ENCODE peak calls at places on chromosomes 1 and 21, in ten cellular contexts. M is adrenal gland, Q is suprapubic skin, Y is right atrium auricular region, E is dorsolateral prefrontal cortex, W is heart right ventricle, H is mesenchymal stem cell, Z is BJ, O is heart left ventricle, I is fibroblast of mammary gland. T is an unnamed sample.

GRCh38 chr1:54623216-54624007 is at the start of gene FAM151A:
- DNase-seq in M (no peak), Q (no peak), Y (no peak), E (no peak), W (peak), H (no peak), Z (no peak), O (peak), I (no peak), T (no peak)

GRCh38 chr1:232905324-232906034 is 44.9 kb upstream of the NTPCR start:
- DNase-seq in M (peak), Q (no peak), Y (no peak), E (no peak), W (no peak), H (peak), Z (no peak), O (no peak), I (peak), T (no peak)

GRCh38 chr1:1987142-1987510 is 16.5 kb downstream of the CFAP74 start:
- DNase-seq in M (no peak), Q (no peak), Y (no peak), E (no peak), W (no peak), H (no peak), Z (no peak), O (no peak), I (no peak), T (no peak)

GRCh38 chr1:156882543-156882942 is 11.0 kb upstream of the PEAR1 start:
- DNase-seq in M (no peak), Q (no peak), Y (no peak), E (no peak), W (no peak), H (no peak), Z (no peak), O (no peak), I (no peak), T (no peak)

GRCh38 chr1:233565313-233565712 is 48.6 kb upstream of the KCNK1 start:
- DNase-seq in M (no peak), Q (no peak), Y (no peak), E (no peak), W (no peak), H (no peak), Z (no peak), O (no peak), I (no peak), T (no peak)

GRCh38 chr1:117952386-117952785 is 22.8 kb downstream of the WDR3 start:
- DNase-seq in M (no peak), Q (no peak), Y (no peak), E (no peak), W (no peak), H (no peak), Z (no peak), O (no peak), I (no peak), T (no peak)

GRCh38 chr1:6025269-6026094 is 20.2 kb upstream of the KCNAB2 start:
- DNase-seq in M (no peak), Q (no peak), Y (no peak), E (peak), W (no peak), H (no peak), Z (no peak), O (peak), I (no peak), T (no peak)

GRCh38 chr1:24047101-24047459 is 64.9 kb downstream of the MYOM3 start:
- DNase-seq in M (peak), Q (no peak), Y (peak), E (no peak), W (no peak), H (no peak), Z (peak), O (peak), I (peak), T (no peak)

GRCh38 chr21:44301093-44301492 is 1.2 kb downstream of the PFKL start:
- DNase-seq in M (no peak), Q (no peak), Y (no peak), E (no peak), W (no peak), H (no peak), Z (no peak), O (no peak), I (no peak), T (no peak)

GRCh38 chr1:231628207-231628876 is 1.8 kb downstream of the DISC1 start:
- DNase-seq in M (no peak), Q (no peak), Y (no peak), E (no peak), W (no peak), H (peak), Z (peak), O (no peak), I (peak), T (no peak)

GRCh38 chr1:106984801-106985200 is 71.7 kb upstream of the PRMT6 start:
- DNase-seq in M (no peak), Q (no peak), Y (no peak), E (no peak), W (no peak), H (no peak), Z (no peak), O (no peak), I (no peak), T (no peak)

GRCh38 chr1:51517361-51518032 is 1.6 kb downstream of the EPS15 start:
- DNase-seq in M (peak), Q (no peak), Y (no peak), E (no peak), W (no peak), H (peak), Z (no peak), O (no peak), I (no peak), T (no peak)
- H3K4me3 ChIP-seq in M (peak), Q (peak), Y (peak), E (peak), W (peak), H (peak), Z (peak), O (peak), I (peak), T (peak)

GRCh38 chr1:240111558-240111957 is 19.9 kb downstream of the FMN2 start:
- DNase-seq in M (peak), Q (no peak), Y (no peak), E (no peak), W (no peak), H (no peak), Z (no peak), O (no peak), I (no peak), T (no peak)

GRCh38 chr1:240117930-240118329 is 26.2 kb downstream of the FMN2 start:
- DNase-seq in M (no peak), Q (no peak), Y (no peak), E (no peak), W (no peak), H (no peak), Z (no peak), O (no peak), I (no peak), T (no peak)

GRCh38 chr1:240115831-240116230 is 24.1 kb downstream of the FMN2 start:
- DNase-seq in M (no peak), Q (no peak), Y (no peak), E (no peak), W (no peak), H (no peak), Z (no peak), O (no peak), I (no peak), T (no peak)

GRCh38 chr1:240117202-240117769 is 25.6 kb downstream of the FMN2 start:
- DNase-seq in M (no peak), Q (no peak), Y (no peak), E (no peak), W (no peak), H (no peak), Z (no peak), O (no peak), I (no peak), T (no peak)

DNA sequence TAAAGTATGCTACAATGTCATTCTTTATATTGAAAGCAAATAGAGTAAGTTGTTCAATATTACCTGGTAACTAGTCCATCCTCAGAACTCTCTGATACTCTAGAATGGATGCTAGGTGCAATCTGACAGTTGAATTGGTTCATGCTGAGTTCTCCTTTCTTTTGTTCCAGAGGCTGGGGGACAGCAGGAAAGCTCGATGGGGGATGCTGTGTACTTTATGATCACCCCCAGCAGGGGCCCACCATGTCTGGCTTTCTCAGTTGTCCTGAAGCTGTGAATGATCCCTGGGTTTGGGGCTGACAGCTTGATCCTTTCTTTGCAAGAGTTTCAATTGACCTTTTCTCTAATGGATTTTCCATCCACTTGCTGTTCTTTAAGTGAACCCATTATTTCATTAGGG is 22.5 kb downstream of the FMN2 start:
- DNase-seq in M (no peak), Q (no peak), Y (no peak), E (no peak), W (no peak), H (no peak), Z (no peak), O (no peak), I (no peak), T (no peak)
- H3K4me3 ChIP-seq in M (no peak), Q (no peak), Y (no peak), E (no peak), W (no peak), H (no peak), Z (no peak), O (no peak), I (no peak), T (no peak)

GRCh38 chr1:40383488-40384412 is 10.2 kb downstream of the SMAP2 start:
- DNase-seq in M (no peak), Q (no peak), Y (no peak), E (no peak), W (no peak), H (peak), Z (no peak), O (no peak), I (peak), T (peak)
- H3K4me3 ChIP-seq in M (no peak), Q (no peak), Y (no peak), E (no peak), W (no peak), H (no peak), Z (no peak), O (no peak), I (no peak), T (no peak)

GRCh38 chr1:205597691-205598314 is 34.0 kb downstream of the ELK4 start:
- DNase-seq in M (no peak), Q (no peak), Y (peak), E (no peak), W (peak), H (no peak), Z (no peak), O (peak), I (peak), T (peak)
- H3K4me3 ChIP-seq in M (no peak), Q (no peak), Y (no peak), E (no peak), W (no peak), H (no peak), Z (no peak), O (no peak), I (no peak), T (no peak)

GRCh38 chr1:173447224-173447623 is 29.9 kb upstream of the PRDX6 start:
- DNase-seq in M (no peak), Q (no peak), Y (no peak), E (no peak), W (no peak), H (no peak), Z (no peak), O (no peak), I (no peak), T (no peak)

GRCh38 chr1:173448945-173449344 is 28.2 kb upstream of the PRDX6 start:
- DNase-seq in M (no peak), Q (no peak), Y (no peak), E (no peak), W (no peak), H (no peak), Z (no peak), O (no peak), I (no peak), T (no peak)

GRCh38 chr1:173445656-173446055 is 31.5 kb upstream of the PRDX6 start:
- DNase-seq in M (no peak), Q (no peak), Y (no peak), E (no peak), W (no peak), H (no peak), Z (no peak), O (no peak), I (no peak), T (no peak)

GRCh38 chr1:173444757-173445156 is 32.4 kb upstream of the PRDX6 start:
- DNase-seq in M (no peak), Q (no peak), Y (no peak), E (no peak), W (no peak), H (no peak), Z (no peak), O (no peak), I (no peak), T (no peak)

GRCh38 chr1:173445164-173445563 is 32.0 kb upstream of the PRDX6 start:
- DNase-seq in M (no peak), Q (no peak), Y (no peak), E (no peak), W (no peak), H (no peak), Z (no peak), O (no peak), I (no peak), T (no peak)
- H3K4me3 ChIP-seq in M (no peak), Q (no peak), Y (no peak), E (no peak), W (no peak), H (no peak), Z (no peak), O (no peak), I (no peak), T (no peak)

GRCh38 chr1:247102381-247102780 is 1.8 kb downstream of the ZNF669 start:
- DNase-seq in M (no peak), Q (no peak), Y (no peak), E (no peak), W (no peak), H (peak), Z (no peak), O (no peak), I (peak), T (no peak)
- H3K4me3 ChIP-seq in M (no peak), Q (no peak), Y (no peak), E (no peak), W (no peak), H (no peak), Z (no peak), O (no peak), I (no peak), T (no peak)

GRCh38 chr1:147089457-147089856 is 82.8 kb downstream of the PRKAB2 start:
- DNase-seq in M (no peak), Q (no peak), Y (no peak), E (no peak), W (no peak), H (no peak), Z (no peak), O (no peak), I (no peak), T (no peak)
- H3K4me3 ChIP-seq in M (no peak), Q (no peak), Y (no peak), E (no peak), W (no peak), H (no peak), Z (no peak), O (no peak), I (no peak), T (no peak)